ENCODE peak calls at places on chromosomes 6 and 20, in eight cellular contexts. P is MM.1S; Z is B cell; B is mesenteric fat pad; Y is naive thymus-derived CD4-positive, alpha-beta T cell; V is GM10248; Q is AG08395; M is iPS-NIHi11. R is an unnamed sample.

GRCh38 chr6:125046107-125046925 is 84.1 kb downstream of the RNF217 start:
- DNase-seq in B (no peak), Y (no peak), V (no peak), Q (no peak), Z (no peak), P (no peak), M (no peak), R (no peak)

GRCh38 chr6:33577106-33577535 is 3.0 kb downstream of the BAK1 start:
- DNase-seq in M (no peak), P (no peak), Z (no peak), B (peak; percentile 92), Q (no peak), Y (no peak), V (no peak), R (no peak)

GRCh38 chr6:35452186-35453090 is at the start of gene FANCE:
- DNase-seq in P (peak; percentile 92), V (peak; percentile 98), Y (peak; percentile 81), B (peak; percentile 99), Q (peak; percentile 97), Z (peak; percentile 95), M (peak; percentile 99), R (peak; percentile 96)

GRCh38 chr6:166754218-166755030 is 127.4 kb upstream of the RPS6KA2 start:
- DNase-seq in Y (no peak), V (no peak), B (peak; percentile 43), Q (no peak), Z (no peak), M (no peak), P (no peak), R (no peak)

GRCh38 chr6:19024737-19025136 is 637.6 kb downstream of the RNF144B start:
- DNase-seq in Z (no peak), B (no peak), Q (peak; percentile 6), Y (no peak), M (peak; percentile 30), P (no peak), V (no peak), R (no peak)

GRCh38 chr6:44128020-44128917 is 915 bp downstream of the TMEM63B start:
- DNase-seq in Y (peak; percentile 18), B (no peak), Z (no peak), P (peak; percentile 22), Q (peak; percentile 56), V (peak; percentile 61), M (peak; percentile 63), R (peak; percentile 63)

GRCh38 chr6:128507337-128508310 is 12.8 kb downstream of the PTPRK start:
- DNase-seq in Z (no peak), P (no peak), Y (no peak), B (no peak), Q (peak; percentile 35), V (no peak), M (no peak), R (no peak)

GRCh38 chr6:49384913-49385312 is 78.1 kb downstream of the MMUT start:
- DNase-seq in V (no peak), M (no peak), P (no peak), Y (no peak), Q (no peak), B (no peak), Z (no peak), R (no peak)

GRCh38 chr20:62712606-62713005 is 4.0 kb downstream of the NTSR1 start:
- DNase-seq in Y (no peak), V (no peak), B (no peak), Z (no peak), P (no peak), M (no peak), Q (no peak), R (no peak)

GRCh38 chr6:132401120-132401940 is at the start of gene MOXD1:
- DNase-seq in B (peak; percentile 88), V (peak; percentile 72), P (peak; percentile 43), M (peak; percentile 85), Z (peak; percentile 41), Y (no peak), Q (peak; percentile 83), R (peak; percentile 62)

GRCh38 chr6:90691823-90692222 is 105.0 kb upstream of the MAP3K7 start:
- DNase-seq in P (no peak), B (no peak), V (no peak), M (peak; percentile 36), Z (no peak), Y (no peak), Q (no peak), R (no peak)

GRCh38 chr6:11374036-11375010 is 141.9 kb upstream of the NEDD9 start:
- DNase-seq in Z (peak; percentile 80), P (peak; percentile 32), M (no peak), B (no peak), Q (no peak), Y (no peak), V (peak; percentile 63), R (no peak)